ENCODE peak calls at places on chromosomes 7 and 10, in nine cellular contexts. S, H, P, J, D, E, I, N and R are unnamed samples.

GRCh38 chr7:140542226-140542625 is 62.9 kb upstream of the MKRN1 start:
- DNase-seq in S (no peak), H (no peak), P (no peak), J (no peak), D (peak; percentile 38), E (peak; percentile 19), I (peak; percentile 63), N (no peak), R (no peak)

GRCh38 chr7:44390701-44391100 is 65.3 kb upstream of the CAMK2B start:
- DNase-seq in S (no peak), H (no peak), P (no peak), J (no peak), D (peak; percentile 2), E (no peak), I (no peak), N (no peak), R (no peak)

GRCh38 chr10:52318136-52318810 is 4.2 kb downstream of the DKK1 start:
- DNase-seq in S (peak; percentile 76), H (no peak), P (no peak), J (no peak), D (no peak), E (no peak), I (peak; percentile 68), N (no peak), R (no peak)

GRCh38 chr7:30994206-30995100 is 30.7 kb downstream of the GHRHR start:
- DNase-seq in S (no peak), H (no peak), P (no peak), J (no peak), D (no peak), E (no peak), I (no peak), N (no peak), R (no peak)

GRCh38 chr7:105623378-105623777 is 42.1 kb upstream of the EFCAB10 start:
- DNase-seq in S (no peak), H (no peak), P (no peak), J (no peak), D (no peak), E (no peak), I (no peak), N (no peak), R (no peak)

GRCh38 chr7:20330176-20330796 is 414 bp upstream of the ITGB8 start:
- DNase-seq in S (peak; percentile 72), H (peak; percentile 77), P (peak; percentile 98), J (no peak), D (peak; percentile 83), E (peak; percentile 18), I (peak; percentile 94), N (peak; percentile 81), R (peak; percentile 86)

GRCh38 chr10:59793924-59794323 is 40.7 kb upstream of the MRLN start:
- DNase-seq in S (no peak), H (no peak), P (no peak), J (no peak), D (no peak), E (no peak), I (no peak), N (no peak), R (no peak)

GRCh38 chr10:110772454-110773025 is 99.2 kb upstream of the PDCD4 start:
- DNase-seq in S (no peak), H (no peak), P (peak; percentile 56), J (no peak), D (no peak), E (no peak), I (no peak), N (no peak), R (no peak)

GRCh38 chr10:84352251-84352842 is 24.0 kb downstream of the CCSER2 start:
- DNase-seq in S (no peak), H (peak; percentile 74), P (peak; percentile 77), J (peak; percentile 53), D (peak; percentile 46), E (no peak), I (peak; percentile 72), N (peak; percentile 73), R (peak; percentile 69)

GRCh38 chr10:124384142-124384541 is 34.6 kb downstream of the OAT start:
- DNase-seq in S (no peak), H (no peak), P (no peak), J (no peak), D (no peak), E (no peak), I (no peak), N (no peak), R (no peak)

GRCh38 chr7:118080947-118081346 is 103.0 kb upstream of the LSM8 start:
- DNase-seq in S (no peak), H (peak; percentile 21), P (peak; percentile 97), J (peak; percentile 69), D (no peak), E (no peak), I (peak; percentile 81), N (peak; percentile 13), R (peak; percentile 29)

GRCh38 chr10:110642204-110642979 is 1.7 kb upstream of the RBM20 start:
- DNase-seq in S (no peak), H (no peak), P (no peak), J (no peak), D (no peak), E (no peak), I (no peak), N (no peak), R (no peak)

DNA sequence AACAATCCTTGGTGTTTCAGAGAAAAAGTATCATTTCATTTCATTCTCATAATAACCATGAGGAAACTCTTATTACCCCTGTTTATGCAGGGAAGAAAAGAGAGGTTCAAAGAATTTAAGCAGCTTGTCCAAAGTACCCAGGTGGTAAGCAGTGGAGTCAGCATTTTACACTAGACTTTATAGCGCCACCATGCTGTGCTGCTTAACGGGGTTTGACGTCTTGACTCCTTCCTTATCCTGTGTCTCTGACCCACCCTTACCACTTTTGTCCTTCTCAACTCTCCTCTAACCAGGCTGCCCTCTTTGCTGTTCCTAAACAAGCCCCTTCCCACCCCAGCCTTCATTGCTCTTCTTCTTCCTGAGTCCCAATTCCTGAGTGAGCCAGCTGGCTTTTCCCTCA is 117.0 kb upstream of the AHR start:
- DNase-seq in S (no peak), H (no peak), P (no peak), J (no peak), D (no peak), E (no peak), I (no peak), N (no peak), R (no peak)
- TF ChIP-seq CTCF in S (no peak), H (no peak), P (no peak), J (peak; percentile 28), D (no peak), E (no peak), I (no peak), N (no peak), R (no peak)

DNA sequence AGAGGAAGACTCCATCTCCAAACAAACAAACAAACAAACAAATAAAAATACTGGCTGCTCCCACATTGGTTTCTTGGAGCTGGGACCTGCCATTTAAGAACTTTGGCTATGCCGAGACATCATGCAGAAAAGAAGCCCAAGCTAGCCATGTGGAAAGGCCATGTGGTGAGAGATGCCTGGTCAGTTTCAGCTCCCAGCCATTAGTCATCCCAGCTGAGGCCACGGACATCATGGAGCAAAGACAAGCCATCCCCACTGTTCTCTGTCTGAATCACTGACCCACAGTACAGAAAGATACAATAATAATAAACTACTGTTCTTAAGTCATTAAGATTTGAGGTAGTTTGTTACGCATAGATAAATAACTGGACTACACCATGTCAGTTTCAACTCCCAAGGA is 70.0 kb upstream of the PCBD1 start:
- DNase-seq in S (no peak), H (no peak), P (no peak), J (no peak), D (no peak), E (no peak), I (peak; percentile 25), N (no peak), R (no peak)
- TF ChIP-seq CTCF in S (no peak), H (no peak), P (no peak), J (no peak), D (no peak), E (no peak), I (no peak), N (no peak), R (no peak)

DNA sequence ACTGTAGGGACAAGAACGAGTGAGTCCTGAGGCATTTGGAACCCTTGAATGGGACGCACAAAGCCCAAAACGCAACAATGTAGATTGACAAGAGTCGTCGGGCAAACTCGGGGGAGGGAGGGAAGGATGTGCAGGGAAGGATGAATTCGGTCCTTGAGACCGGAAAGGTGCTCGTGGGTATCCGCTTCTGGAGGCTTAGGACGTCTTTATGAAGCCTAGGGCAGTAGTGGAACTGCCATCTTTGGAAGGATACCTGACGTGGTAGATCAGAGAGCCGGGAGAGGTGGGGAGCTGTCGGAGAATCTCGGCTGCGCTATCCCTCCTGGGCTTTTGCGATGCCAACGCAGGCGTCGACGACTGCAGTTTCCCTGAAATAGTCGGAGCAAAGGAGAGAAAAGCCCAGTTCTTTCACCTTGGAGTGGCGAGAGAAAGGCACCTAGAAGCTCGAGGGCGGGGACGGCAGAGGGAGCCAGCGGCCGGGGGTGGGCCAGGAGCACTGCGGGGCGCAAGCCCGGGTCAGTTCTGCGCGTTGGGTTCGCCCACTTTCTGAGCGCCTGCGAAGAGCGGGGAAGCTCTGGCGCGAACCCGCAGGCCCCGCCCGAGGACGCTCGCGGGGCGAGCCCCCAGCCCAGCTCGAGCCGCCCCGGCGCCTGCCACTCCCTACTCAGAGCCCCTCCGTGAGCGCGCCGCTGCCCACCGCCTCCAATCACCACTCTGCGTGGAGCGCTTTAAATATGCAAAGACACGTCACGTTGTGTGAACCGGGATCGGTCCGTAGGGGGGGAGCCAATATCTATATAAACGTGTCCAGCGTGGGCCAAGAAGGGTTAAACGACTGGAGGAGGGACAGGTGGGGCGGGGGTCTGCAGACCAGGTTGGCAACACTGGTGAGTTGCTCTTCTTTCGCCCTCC is at the start of gene CYP26C1:
- DNase-seq in S (no peak), H (no peak), P (no peak), J (no peak), D (no peak), E (no peak), I (no peak), N (peak; percentile 33), R (no peak)
- TF ChIP-seq CTCF in S (no peak), H (no peak), P (no peak), J (no peak), D (no peak), E (no peak), I (no peak), N (no peak), R (no peak)

DNA sequence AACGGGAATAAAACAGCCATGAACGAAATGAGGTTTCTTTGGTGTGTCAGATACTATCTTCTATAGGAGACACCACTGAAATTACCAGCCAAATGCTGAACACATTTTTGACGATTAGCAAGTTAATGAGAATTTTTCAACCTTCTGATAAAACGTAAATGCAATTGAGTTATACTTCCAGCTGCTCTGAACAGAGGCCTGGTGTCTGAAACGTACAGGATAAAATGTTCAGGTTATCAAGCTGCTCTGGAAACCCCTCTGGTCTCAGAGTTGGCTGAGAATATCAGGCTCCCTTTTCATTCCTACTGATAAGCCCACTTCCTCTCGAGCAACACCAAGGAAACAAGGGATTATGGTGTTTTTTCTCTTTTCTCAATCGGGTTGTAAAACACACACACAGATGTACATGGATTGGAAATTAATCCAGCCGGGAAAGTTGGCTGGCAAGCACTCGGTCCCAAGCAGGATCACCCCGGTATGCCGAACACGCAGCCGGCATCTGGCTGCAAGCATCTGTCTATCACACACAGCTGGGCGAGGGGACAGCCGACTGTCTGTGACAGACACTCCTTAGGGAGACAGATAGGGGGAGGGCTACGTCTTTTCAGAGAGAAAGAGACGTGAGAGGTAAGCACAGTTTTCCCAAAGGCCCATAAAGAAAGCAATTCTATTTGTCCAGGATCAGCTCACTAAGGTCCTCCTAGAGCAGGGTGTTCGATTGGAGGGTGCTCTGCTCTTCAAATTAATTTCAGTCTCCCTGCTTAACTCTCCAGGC is 171.8 kb downstream of the PRKAG2 start:
- DNase-seq in S (no peak), H (no peak), P (no peak), J (no peak), D (no peak), E (no peak), I (no peak), N (no peak), R (no peak)
- TF ChIP-seq CTCF in S (no peak), H (no peak), P (no peak), J (no peak), D (no peak), E (no peak), I (no peak), N (no peak), R (no peak)